ENCODE peak calls at places on chromosomes 5 and 9, in nine cellular contexts. C, M, G, L, U, D, I, N and P are unnamed samples.

GRCh38 chr5:142110046-142110531 is 1.5 kb downstream of the NDFIP1 start:
- DNase-seq in C (peak), M (peak), G (peak), L (peak), U (no peak), D (peak), I (peak), N (no peak), P (peak)

GRCh38 chr9:109730228-109730627 is 49.8 kb upstream of the PALM2AKAP2 start:
- DNase-seq in C (peak), M (peak), G (peak), L (peak), U (no peak), D (no peak), I (no peak), N (no peak), P (no peak)

GRCh38 chr9:16282216-16282615 is 588.3 kb downstream of the BNC2 start:
- DNase-seq in C (no peak), M (no peak), G (peak), L (peak), U (no peak), D (no peak), I (no peak), N (no peak), P (no peak)

GRCh38 chr5:137206030-137206715 is 293.0 kb downstream of the SPOCK1 start:
- DNase-seq in C (peak), M (no peak), G (no peak), L (peak), U (no peak), D (no peak), I (no peak), N (no peak), P (no peak)

GRCh38 chr9:108297025-108297424 is 558.8 kb downstream of the ACTL7B start:
- DNase-seq in C (no peak), M (no peak), G (peak), L (peak), U (no peak), D (no peak), I (no peak), N (no peak), P (no peak)

GRCh38 chr5:111121926-111122325 is 29.8 kb downstream of the WDR36 start:
- DNase-seq in C (no peak), M (no peak), G (no peak), L (no peak), U (no peak), D (no peak), I (no peak), N (no peak), P (no peak)

GRCh38 chr5:157166494-157167218 is 592 bp upstream of the GARIN3 start:
- DNase-seq in C (no peak), M (no peak), G (no peak), L (no peak), U (no peak), D (no peak), I (no peak), N (no peak), P (no peak)

GRCh38 chr5:112419050-112419595 is at the start of gene EPB41L4A:
- DNase-seq in C (peak), M (peak), G (no peak), L (no peak), U (peak), D (peak), I (peak), N (peak), P (peak)

GRCh38 chr5:172932313-172933017 is 26.8 kb upstream of the RPL26L1 start:
- DNase-seq in C (peak), M (peak), G (peak), L (peak), U (peak), D (peak), I (peak), N (peak), P (peak)

GRCh38 chr5:192691-192969 is 1.3 kb downstream of the LRRC14B start:
- DNase-seq in C (no peak), M (no peak), G (no peak), L (no peak), U (no peak), D (no peak), I (no peak), N (no peak), P (no peak)

GRCh38 chr5:134594336-134594735 is 38.3 kb downstream of the SAR1B start:
- DNase-seq in C (no peak), M (no peak), G (no peak), L (no peak), U (no peak), D (no peak), I (no peak), N (no peak), P (no peak)

GRCh38 chr5:73232266-73233041 is 59.5 kb downstream of the TMEM174 start:
- DNase-seq in C (no peak), M (no peak), G (no peak), L (no peak), U (no peak), D (no peak), I (no peak), N (no peak), P (no peak)

GRCh38 chr5:67677422-67677970 is 480.9 kb upstream of the CD180 start:
- DNase-seq in C (no peak), M (peak), G (no peak), L (no peak), U (no peak), D (no peak), I (no peak), N (no peak), P (no peak)

GRCh38 chr5:67679184-67679855 is 482.7 kb upstream of the CD180 start:
- DNase-seq in C (no peak), M (no peak), G (no peak), L (no peak), U (no peak), D (no peak), I (no peak), N (no peak), P (no peak)

GRCh38 chr5:67681703-67682102 is 485.1 kb upstream of the CD180 start:
- DNase-seq in C (no peak), M (no peak), G (no peak), L (no peak), U (no peak), D (no peak), I (no peak), N (no peak), P (no peak)

GRCh38 chr5:67678594-67678993 is 482.0 kb upstream of the CD180 start:
- DNase-seq in C (no peak), M (no peak), G (no peak), L (no peak), U (no peak), D (no peak), I (no peak), N (no peak), P (no peak)

GRCh38 chr5:67680109-67680508 is 483.5 kb upstream of the CD180 start:
- DNase-seq in C (no peak), M (no peak), G (no peak), L (peak), U (no peak), D (no peak), I (no peak), N (no peak), P (no peak)
- TF ChIP-seq CTCF in C (no peak), M (no peak), G (no peak), L (no peak), U (no peak), D (no peak), I (no peak), N (no peak), P (no peak)

GRCh38 chr9:82492274-82492673 is 503.7 kb downstream of the SPATA31D1 start:
- DNase-seq in C (no peak), M (no peak), G (peak), L (peak), U (no peak), D (no peak), I (no peak), N (no peak), P (no peak)
- TF ChIP-seq CTCF in C (no peak), M (no peak), G (peak), L (peak), U (no peak), D (no peak), I (no peak), N (no peak), P (no peak)

DNA sequence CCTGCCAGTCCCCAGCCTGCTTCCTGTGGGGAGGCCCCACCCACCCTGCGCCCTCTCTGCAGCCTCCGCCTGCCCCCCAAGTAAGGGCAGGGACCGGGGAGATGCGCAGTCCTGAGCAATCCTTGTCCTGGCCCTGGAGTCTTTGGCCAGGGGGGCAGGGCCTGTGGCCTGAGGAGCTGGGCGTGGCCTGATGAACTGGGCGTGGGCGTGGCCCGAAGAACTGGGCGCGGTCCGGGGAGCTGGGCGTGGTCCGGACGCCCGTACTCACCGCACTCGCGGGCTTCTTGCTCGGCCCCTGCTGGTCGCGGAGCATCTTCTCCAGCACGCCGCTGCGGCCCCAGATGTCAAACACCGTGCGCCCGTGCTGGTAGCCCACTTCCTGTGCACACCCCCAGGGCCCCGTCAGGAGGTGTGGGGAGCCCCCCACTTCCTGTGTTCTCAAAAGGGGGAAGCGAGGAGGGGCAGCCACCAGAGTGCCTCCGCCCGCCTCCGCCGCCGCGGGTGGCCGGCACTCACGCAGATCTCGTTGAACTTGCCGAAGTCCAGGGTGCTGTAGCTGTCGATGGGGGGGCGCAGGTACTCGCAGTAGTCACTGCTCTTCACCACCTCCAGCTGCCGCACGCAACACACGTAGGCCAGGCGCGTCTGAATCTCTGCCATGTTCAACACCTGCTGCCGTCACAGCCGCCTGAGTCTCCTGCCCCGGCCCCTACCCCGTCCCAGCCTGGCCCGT is 2.7 kb upstream of the NSMF start:
- DNase-seq in C (peak), M (no peak), G (peak), L (no peak), U (peak), D (peak), I (peak), N (no peak), P (peak)
- TF ChIP-seq CTCF in C (no peak), M (no peak), G (peak), L (no peak), U (no peak), D (no peak), I (peak), N (no peak), P (no peak)

GRCh38 chr5:129400395-129400983 is 59.6 kb upstream of the ADAMTS19 start:
- DNase-seq in C (no peak), M (no peak), G (peak), L (peak), U (no peak), D (no peak), I (no peak), N (no peak), P (no peak)
- TF ChIP-seq CTCF in C (peak), M (peak), G (peak), L (peak), U (no peak), D (no peak), I (no peak), N (peak), P (no peak)

GRCh38 chr9:112711050-112711689 is 6.7 kb downstream of the INIP start:
- DNase-seq in C (peak), M (no peak), G (peak), L (peak), U (no peak), D (no peak), I (no peak), N (no peak), P (no peak)

GRCh38 chr9:112703304-112703703 is 14.6 kb downstream of the INIP start:
- DNase-seq in C (no peak), M (no peak), G (no peak), L (no peak), U (no peak), D (no peak), I (no peak), N (no peak), P (no peak)

GRCh38 chr9:112700080-112700479 is 17.8 kb downstream of the INIP start:
- DNase-seq in C (no peak), M (no peak), G (peak), L (no peak), U (no peak), D (no peak), I (no peak), N (no peak), P (no peak)

DNA sequence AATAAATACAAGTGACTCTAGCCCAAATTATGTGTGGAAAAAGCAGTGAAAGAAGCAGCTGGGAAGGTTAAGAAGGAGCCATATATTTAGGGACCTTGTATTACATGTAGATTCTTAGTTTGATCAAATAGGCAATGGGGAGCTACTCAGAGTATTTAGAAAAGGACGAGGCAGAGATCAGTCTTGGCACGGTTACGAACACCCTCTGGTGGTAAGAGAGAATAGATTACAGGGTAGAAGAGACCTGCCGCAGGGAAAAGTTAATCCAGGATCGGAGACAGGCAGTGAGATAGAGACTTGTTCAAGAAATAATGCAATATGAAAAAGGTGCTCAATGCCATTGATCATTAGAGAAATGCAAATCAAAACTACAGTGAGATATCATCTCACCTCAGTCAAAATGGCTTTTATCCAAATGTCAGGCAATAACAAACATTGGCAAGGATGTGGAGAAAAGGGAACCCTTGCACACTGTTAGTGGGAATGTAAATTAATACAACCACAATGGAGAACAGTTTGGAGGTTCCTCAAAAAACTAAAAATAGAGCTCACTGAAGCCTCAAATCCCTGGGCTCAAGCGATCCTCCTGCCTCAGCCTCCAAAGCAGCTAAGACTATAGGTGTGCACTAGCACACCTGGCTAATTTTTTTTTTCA is 12.0 kb downstream of the INIP start:
- DNase-seq in C (peak), M (no peak), G (peak), L (peak), U (no peak), D (no peak), I (no peak), N (no peak), P (no peak)
- TF ChIP-seq CTCF in C (peak), M (no peak), G (peak), L (peak), U (peak), D (no peak), I (peak), N (peak), P (no peak)

DNA sequence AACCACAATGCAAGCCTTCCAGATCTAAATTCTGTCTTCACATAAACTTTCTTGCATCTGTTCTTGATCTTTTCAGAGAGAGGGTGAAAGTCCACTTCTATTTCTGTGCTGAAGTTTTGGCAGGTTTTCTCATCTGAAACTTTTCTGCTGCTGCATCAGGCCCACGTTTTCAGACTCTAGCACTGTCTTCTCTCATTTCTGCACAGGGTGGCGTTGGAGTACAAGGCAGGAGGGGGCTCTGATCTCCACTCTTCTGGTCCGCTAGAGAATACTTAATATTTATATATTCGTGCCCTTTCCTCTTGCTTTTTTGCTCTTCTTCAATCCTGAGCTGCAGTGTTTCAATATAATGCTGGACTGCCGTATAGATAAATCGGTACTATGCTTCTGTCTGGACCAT is 204.0 kb upstream of the PRDM9 start:
- DNase-seq in C (no peak), M (no peak), G (no peak), L (no peak), U (no peak), D (no peak), I (no peak), N (no peak), P (no peak)
- TF ChIP-seq CTCF in C (peak), M (no peak), G (no peak), L (no peak), U (no peak), D (no peak), I (no peak), N (no peak), P (no peak)

GRCh38 chr5:116719087-116719486 is 144.5 kb upstream of the SEMA6A start:
- DNase-seq in C (no peak), M (no peak), G (no peak), L (no peak), U (no peak), D (no peak), I (no peak), N (no peak), P (no peak)
- TF ChIP-seq CTCF in C (no peak), M (no peak), G (no peak), L (no peak), U (no peak), D (no peak), I (no peak), N (no peak), P (no peak)

DNA sequence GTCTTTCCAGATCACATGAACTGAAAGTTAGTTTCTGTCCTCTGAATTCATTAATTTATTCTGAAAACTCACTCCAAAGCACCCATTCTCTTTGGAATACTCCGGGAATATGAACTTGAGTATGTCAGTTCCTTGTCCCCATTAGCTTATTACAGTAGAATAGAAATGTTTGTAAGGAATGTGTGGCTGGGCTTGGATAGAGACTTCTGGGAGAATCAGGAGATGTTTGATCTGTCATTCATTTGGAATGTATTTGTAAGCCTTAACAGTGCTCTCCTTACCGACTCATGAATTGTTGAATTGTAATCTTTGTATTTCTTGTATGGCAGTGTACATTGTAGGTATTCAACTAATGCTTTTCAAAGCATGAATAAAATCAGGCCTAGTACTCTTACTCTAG is 548.4 kb downstream of the LRRC70 start:
- DNase-seq in C (no peak), M (no peak), G (peak), L (peak), U (no peak), D (no peak), I (no peak), N (no peak), P (no peak)
- TF ChIP-seq CTCF in C (no peak), M (no peak), G (no peak), L (no peak), U (no peak), D (no peak), I (no peak), N (no peak), P (no peak)